ENCODE peak calls at places on chromosomes 4 and X, in six cellular contexts. X is AG20443, D is psoas muscle, V is HT1080, W is mucosa of descending colon, M is heart left ventricle. B is an unnamed sample.
A peak's percentile ranks its signal among the peaks of the same experiment; 100 is the strongest.

GRCh38 chrX:16484338-16484737 is 165.6 kb upstream of the S100G start:
- DNase-seq in V (peak; percentile 95), W (no peak), D (no peak), X (peak; percentile 68), M (no peak), B (no peak)

GRCh38 chrX:51641421-51642021 is 22.8 kb upstream of the CENPVL3 start:
- DNase-seq in V (peak; percentile 0), X (peak; percentile 41), M (no peak), W (no peak), D (no peak), B (no peak)

GRCh38 chr4:86306816-86307215 is 53.0 kb downstream of the MAPK10 start:
- DNase-seq in D (no peak), W (no peak), M (no peak), V (no peak), X (peak; percentile 20), B (no peak)

GRCh38 chr4:169582706-169583105 is 29.7 kb downstream of the NEK1 start:
- DNase-seq in W (no peak), M (no peak), D (no peak), V (peak; percentile 24), X (no peak), B (no peak)

GRCh38 chr4:188778880-188779279 is 639.6 kb downstream of the TRIML1 start:
- DNase-seq in M (no peak), X (no peak), V (no peak), W (no peak), D (no peak), B (no peak)

GRCh38 chr4:167955006-167955405 is 137.3 kb upstream of the ANXA10 start:
- DNase-seq in X (no peak), V (no peak), M (no peak), W (no peak), D (no peak), B (no peak)

GRCh38 chr4:139933541-139933940 is 220.4 kb downstream of the MAML3 start:
- DNase-seq in M (no peak), X (no peak), V (no peak), W (peak; percentile 58), D (no peak), B (no peak)

GRCh38 chr4:146639414-146639814 is 721 bp downstream of the POU4F2 start:
- DNase-seq in V (no peak), D (no peak), X (no peak), W (no peak), M (no peak), B (no peak)

B was measured in right atrium auricular region.